ENCODE peak calls at places on chromosomes 3 and 15, in seven cellular contexts. A is A549, J is A172, W is globus pallidus, G is choroid plexus epithelial cell, V is NCI-H2029 treated with DMSO at 0.1 percent for 48 hours, N is AML-193. P is an unnamed sample.

GRCh38 chr3:195817578-195818135 is 5.9 kb upstream of the MUC4 start:
- DNase-seq in A (no peak), J (peak), W (no peak), G (no peak), V (no peak), N (no peak), P (no peak)

GRCh38 chr15:84886211-84886983 is 1.9 kb downstream of the SLC28A1 start:
- DNase-seq in A (no peak), J (no peak), W (no peak), G (no peak), V (no peak), N (no peak), P (no peak)

GRCh38 chr3:24167468-24167867 is 222.4 kb downstream of the NR1D2 start:
- DNase-seq in A (no peak), J (no peak), W (no peak), G (no peak), V (no peak), N (no peak), P (no peak)

GRCh38 chr3:127694467-127695215 is 21.9 kb downstream of the ABTB1 start:
- DNase-seq in A (peak), J (peak), W (no peak), G (no peak), V (peak), N (peak), P (no peak)

GRCh38 chr15:49715213-49715612 is 94.4 kb downstream of the DTWD1 start:
- DNase-seq in A (no peak), J (no peak), W (no peak), G (no peak), V (no peak), N (peak), P (no peak)

GRCh38 chr3:153252963-153253362 is 90.9 kb downstream of the RAP2B start:
- DNase-seq in A (no peak), J (no peak), W (no peak), G (no peak), V (no peak), N (no peak), P (no peak)

GRCh38 chr3:9942164-9942563 is 8.5 kb downstream of the CRELD1 start:
- DNase-seq in A (no peak), J (no peak), W (no peak), G (no peak), V (no peak), N (no peak), P (no peak)

GRCh38 chr3:71253169-71253568 is 330.4 kb downstream of the FOXP1 start:
- DNase-seq in A (no peak), J (no peak), W (no peak), G (no peak), V (no peak), N (no peak), P (no peak)

GRCh38 chr3:197501879-197502620 is 53.7 kb downstream of the BDH1 start:
- DNase-seq in A (no peak), J (peak), W (peak), G (peak), V (no peak), N (peak), P (no peak)

GRCh38 chr3:194487289-194488006 is 646 bp upstream of the ATP13A3 start:
- DNase-seq in A (no peak), J (no peak), W (no peak), G (no peak), V (peak), N (peak), P (no peak)

GRCh38 chr3:118970819-118971218 is 63.8 kb downstream of the IGSF11 start:
- DNase-seq in A (no peak), J (no peak), W (peak), G (no peak), V (no peak), N (no peak), P (no peak)

GRCh38 chr15:21270474-21270873 is 169.8 kb downstream of the POTEB3 start:
- DNase-seq in A (no peak), J (no peak), W (peak), G (no peak), V (no peak), N (no peak), P (no peak)

GRCh38 chr3:122660575-122660974 is 20.1 kb upstream of the PARP14 start:
- DNase-seq in A (no peak), J (no peak), W (no peak), G (no peak), V (no peak), N (no peak), P (no peak)

GRCh38 chr3:38511546-38511945 is 15.4 kb downstream of the EXOG start:
- DNase-seq in A (no peak), J (no peak), W (no peak), G (no peak), V (no peak), N (no peak), P (no peak)

GRCh38 chr3:187136936-187137335 is 2.4 kb downstream of the RPL39L start:
- DNase-seq in A (no peak), J (peak), W (no peak), G (peak), V (no peak), N (no peak), P (no peak)

GRCh38 chr15:38707802-38708671 is 143.4 kb upstream of the RASGRP1 start:
- DNase-seq in A (peak), J (peak), W (peak), G (peak), V (no peak), N (peak), P (no peak)

GRCh38 chr3:48451270-48451669 is 4.7 kb downstream of the ATRIP start:
- DNase-seq in A (no peak), J (no peak), W (no peak), G (no peak), V (no peak), N (no peak), P (no peak)

GRCh38 chr3:175526609-175527280 is 667.6 kb downstream of the NAALADL2 start:
- DNase-seq in A (no peak), J (peak), W (no peak), G (peak), V (no peak), N (no peak), P (no peak)

GRCh38 chr15:87573534-87573933 is 683.0 kb downstream of the NTRK3 start:
- DNase-seq in A (no peak), J (no peak), W (no peak), G (no peak), V (no peak), N (no peak), P (no peak)

GRCh38 chr15:73794501-73795133 is 41.5 kb upstream of the INSYN1 start:
- DNase-seq in A (no peak), J (peak), W (no peak), G (peak), V (no peak), N (no peak), P (no peak)

GRCh38 chr3:28326458-28326926 is 22.0 kb upstream of the ZCWPW2 start:
- DNase-seq in A (no peak), J (no peak), W (no peak), G (peak), V (no peak), N (peak), P (no peak)

GRCh38 chr15:95444860-95445259 is 885.6 kb upstream of the NR2F2 start:
- DNase-seq in A (no peak), J (no peak), W (no peak), G (no peak), V (no peak), N (no peak), P (no peak)

GRCh38 chr3:142117052-142117451 is 32.3 kb downstream of the TFDP2 start:
- DNase-seq in A (no peak), J (peak), W (no peak), G (peak), V (peak), N (no peak), P (no peak)

GRCh38 chr3:130276203-130276803 is 69.2 kb upstream of the COL6A5 start:
- DNase-seq in A (peak), J (peak), W (peak), G (peak), V (peak), N (peak), P (peak)

GRCh38 chr15:65948352-65948751 is 79.1 kb downstream of the RAB11A start:
- DNase-seq in A (no peak), J (no peak), W (no peak), G (no peak), V (no peak), N (no peak), P (no peak)